ENCODE peak calls at places on chromosomes 7 and 10, in eight cellular contexts. W, Z, U, V, Y, J, D and E are unnamed samples.

GRCh38 chr7:155317114-155317434 is 19.4 kb downstream of the INSIG1 start:
- DNase-seq in W (no peak), U (no peak), D (no peak), V (no peak), J (no peak), Z (no peak), Y (no peak), E (no peak)

GRCh38 chr7:1027285-1028043 is 16.9 kb upstream of the GPR146 start:
- DNase-seq in U (peak; percentile 80), J (peak; percentile 86), D (no peak), Y (no peak), Z (peak; percentile 97), W (no peak), V (peak; percentile 56), E (no peak)

GRCh38 chr7:2440608-2441245 is 35.5 kb downstream of the GRIFIN start:
- DNase-seq in J (no peak), Z (peak; percentile 57), D (peak; percentile 65), Y (no peak), U (no peak), W (no peak), V (peak; percentile 63), E (no peak)

GRCh38 chr7:42014625-42015412 is 222.2 kb downstream of the GLI3 start:
- DNase-seq in V (no peak), D (peak; percentile 68), Y (no peak), U (no peak), Z (no peak), J (no peak), W (peak; percentile 69), E (peak; percentile 40)

GRCh38 chr10:100109670-100110069 is 28.0 kb upstream of the CPN1 start:
- DNase-seq in Z (no peak), V (no peak), D (no peak), U (no peak), W (peak; percentile 60), J (no peak), Y (no peak), E (no peak)

GRCh38 chr10:33241351-33241750 is 93.1 kb downstream of the NRP1 start:
- DNase-seq in W (no peak), J (no peak), D (no peak), V (no peak), Y (no peak), U (no peak), Z (no peak), E (no peak)

GRCh38 chr7:43906327-43907010 is at the start of gene URGCP:
- DNase-seq in Z (peak; percentile 98), Y (peak; percentile 70), U (peak; percentile 85), V (peak; percentile 63), W (peak; percentile 53), J (peak; percentile 92), D (peak; percentile 58), E (no peak)

GRCh38 chr10:33134011-33134751 is 176.2 kb upstream of the ITGB1 start:
- DNase-seq in D (no peak), U (peak; percentile 75), J (no peak), Y (peak; percentile 69), W (no peak), Z (peak; percentile 91), V (no peak), E (no peak)

GRCh38 chr7:128056901-128057300 is 25.7 kb upstream of the LRRC4 start:
- DNase-seq in U (no peak), W (no peak), Y (no peak), Z (peak; percentile 91), V (no peak), J (no peak), D (no peak), E (no peak)

GRCh38 chr7:17618652-17618974 is 320.2 kb downstream of the AHR start:
- DNase-seq in W (no peak), V (no peak), D (no peak), Z (no peak), U (no peak), Y (no peak), J (no peak), E (no peak)

GRCh38 chr10:119030421-119031250 is 1.1 kb downstream of the NANOS1 start:
- DNase-seq in D (peak; percentile 53), J (peak; percentile 85), Y (peak; percentile 66), V (peak; percentile 72), U (peak; percentile 80), W (peak; percentile 82), Z (peak; percentile 83), E (peak; percentile 68)

GRCh38 chr7:29202651-29203069 is 8.1 kb downstream of the CHN2 start:
- DNase-seq in Z (no peak), Y (peak; percentile 58), D (no peak), U (no peak), J (no peak), W (no peak), V (no peak), E (no peak)

GRCh38 chr7:66739953-66740301 is 606 bp upstream of the RABGEF1 start:
- DNase-seq in V (no peak), D (no peak), Z (no peak), Y (no peak), W (no peak), J (peak; percentile 80), U (no peak), E (no peak)

GRCh38 chr10:24261627-24262026 is 52.7 kb downstream of the KIAA1217 start:
- DNase-seq in Z (no peak), Y (no peak), V (no peak), J (no peak), U (no peak), W (no peak), D (no peak), E (no peak)

GRCh38 chr7:50207682-50208255 is 96.7 kb upstream of the IKZF1 start:
- DNase-seq in V (no peak), D (no peak), Z (no peak), Y (peak; percentile 79), J (peak; percentile 85), U (peak; percentile 77), W (no peak), E (no peak)

GRCh38 chr7:135480966-135481599 is 28.8 kb downstream of the CNOT4 start:
- DNase-seq in J (no peak), Z (no peak), D (no peak), W (no peak), U (no peak), V (no peak), Y (no peak), E (no peak)

GRCh38 chr7:33185786-33186185 is 56.4 kb downstream of the BBS9 start:
- DNase-seq in U (no peak), D (no peak), Y (no peak), Z (peak; percentile 75), V (peak; percentile 71), W (peak; percentile 45), J (no peak), E (no peak)

GRCh38 chr10:5587151-5588079 is 62.7 kb downstream of the CALML3 start:
- DNase-seq in V (no peak), Z (no peak), U (peak; percentile 51), D (no peak), J (peak; percentile 66), W (no peak), Y (peak; percentile 41), E (no peak)

GRCh38 chr7:17902599-17902998 is 37.7 kb downstream of the SNX13 start:
- DNase-seq in J (no peak), D (no peak), Z (no peak), Y (no peak), W (no peak), U (no peak), V (no peak), E (no peak)

GRCh38 chr10:48466611-48467240 is 138.1 kb downstream of the ARHGAP22 start:
- DNase-seq in Y (no peak), U (peak; percentile 47), Z (peak; percentile 77), W (no peak), D (peak; percentile 20), V (peak; percentile 60), J (peak; percentile 63), E (no peak)
- H3K4me3 ChIP-seq in Y (no peak overlapping the region), U (no peak overlapping the region), Z (no peak overlapping the region), W (no peak overlapping the region), D (no peak overlapping the region), V (no peak overlapping the region), J (no peak overlapping the region), E (no peak overlapping the region)

GRCh38 chr10:71011141-71011540 is 122.8 kb upstream of the PCBD1 start:
- DNase-seq in J (no peak), V (no peak), D (no peak), W (no peak), Z (no peak), Y (no peak), U (no peak), E (no peak)

GRCh38 chr10:71007516-71007915 is 119.2 kb upstream of the PCBD1 start:
- DNase-seq in J (peak; percentile 35), Y (no peak), U (no peak), Z (no peak), W (no peak), D (no peak), V (no peak), E (no peak)

GRCh38 chr10:71008150-71008549 is 119.8 kb upstream of the PCBD1 start:
- DNase-seq in D (no peak), Z (no peak), V (no peak), Y (no peak), W (no peak), J (peak; percentile 7), U (no peak), E (no peak)

GRCh38 chr10:71009031-71009605 is 120.8 kb upstream of the PCBD1 start:
- DNase-seq in V (no peak), J (no peak), Y (no peak), U (peak; percentile 40), D (no peak), W (no peak), Z (no peak), E (no peak)

GRCh38 chr10:71010730-71011129 is 122.4 kb upstream of the PCBD1 start:
- DNase-seq in J (peak; percentile 60), Z (no peak), W (no peak), Y (no peak), V (no peak), U (no peak), D (no peak), E (no peak)
- TF ChIP-seq CTCF in J (no peak), Z (no peak), W (no peak), Y (no peak), V (peak; percentile 13), U (no peak), D (no peak), E (no peak)

GRCh38 chr10:42950606-42951485 is 126.0 kb upstream of the RET start:
- DNase-seq in D (peak; percentile 20), J (peak; percentile 47), W (no peak), Y (peak; percentile 20), V (no peak), U (peak; percentile 2), Z (no peak), E (no peak)
- H3K4me3 ChIP-seq in D (peak overlapping the region; percentile 32), J (no peak overlapping the region), W (no peak overlapping the region), Y (no peak overlapping the region), V (no peak overlapping the region), U (no peak overlapping the region), Z (no peak overlapping the region), E (no peak overlapping the region)

GRCh38 chr10:71157435-71157834 is 54.9 kb upstream of the UNC5B start:
- DNase-seq in Y (no peak), V (no peak), Z (no peak), D (no peak), W (no peak), J (no peak), U (no peak), E (no peak)

GRCh38 chr10:71158902-71159301 is 53.5 kb upstream of the UNC5B start:
- DNase-seq in W (no peak), Y (no peak), U (no peak), V (no peak), J (no peak), Z (no peak), D (no peak), E (no peak)

GRCh38 chr10:71159892-71160291 is 52.5 kb upstream of the UNC5B start:
- DNase-seq in Z (no peak), Y (no peak), W (no peak), U (no peak), V (no peak), D (no peak), J (no peak), E (no peak)

GRCh38 chr10:71158251-71158650 is 54.1 kb upstream of the UNC5B start:
- DNase-seq in Z (no peak), D (no peak), U (no peak), J (no peak), Y (no peak), V (no peak), W (no peak), E (no peak)

GRCh38 chr10:71156436-71156835 is 55.9 kb upstream of the UNC5B start:
- DNase-seq in J (no peak), U (no peak), D (no peak), V (no peak), Z (no peak), Y (no peak), W (no peak), E (no peak)
- TF ChIP-seq CTCF in J (no peak), U (no peak), D (no peak), V (no peak), Z (no peak), Y (no peak), W (no peak), E (no peak)